ENCODE peak calls at places on chromosomes 2 and 18, in four cellular contexts. One of them, this sample, is unnamed.

GRCh38 chr18:62521588-62521987 is 1.2 kb upstream of the ZCCHC2 start:
- DNase-seq in mesendoderm: no peak
- DNase-seq in A549: no peak
- DNase-seq in CD8-positive, alpha-beta memory T cell: no peak
- DNase-seq in this sample: peak; percentile 49

GRCh38 chr2:36296798-36297197 is 58.8 kb upstream of the CRIM1 start:
- DNase-seq in CD8-positive, alpha-beta memory T cell: no peak
- DNase-seq in A549: no peak
- DNase-seq in mesendoderm: peak; percentile 14
- DNase-seq in this sample: no peak

GRCh38 chr2:50957880-50958279 is 74.1 kb downstream of the NRXN1 start:
- DNase-seq in A549: no peak
- DNase-seq in CD8-positive, alpha-beta memory T cell: no peak
- DNase-seq in mesendoderm: no peak
- DNase-seq in this sample: peak; percentile 6

GRCh38 chr18:61727241-61727640 is 165.6 kb downstream of the RNF152 start:
- DNase-seq in A549: no peak
- DNase-seq in mesendoderm: no peak
- DNase-seq in CD8-positive, alpha-beta memory T cell: no peak
- DNase-seq in this sample: no peak

GRCh38 chr2:239762742-239763269 is 262.3 kb downstream of the NDUFA10 start:
- DNase-seq in mesendoderm: no peak
- DNase-seq in CD8-positive, alpha-beta memory T cell: no peak
- DNase-seq in A549: no peak
- DNase-seq in this sample: peak; percentile 17

GRCh38 chr2:85557130-85557529 is 4.2 kb downstream of the GGCX start:
- DNase-seq in A549: no peak
- DNase-seq in CD8-positive, alpha-beta memory T cell: no peak
- DNase-seq in mesendoderm: no peak
- DNase-seq in this sample: no peak

GRCh38 chr18:69162649-69163048 is 238.0 kb upstream of the DOK6 start:
- DNase-seq in CD8-positive, alpha-beta memory T cell: no peak
- DNase-seq in A549: no peak
- DNase-seq in mesendoderm: no peak
- DNase-seq in this sample: no peak

GRCh38 chr2:27494944-27495554 is at the start of gene FNDC4:
- DNase-seq in mesendoderm: peak; percentile 18
- DNase-seq in A549: peak; percentile 41
- DNase-seq in CD8-positive, alpha-beta memory T cell: no peak
- DNase-seq in this sample: peak; percentile 25

GRCh38 chr18:61295153-61295552 is 38.1 kb upstream of the CDH20 start:
- DNase-seq in A549: no peak
- DNase-seq in mesendoderm: no peak
- DNase-seq in CD8-positive, alpha-beta memory T cell: no peak
- DNase-seq in this sample: no peak

GRCh38 chr2:163345795-163346573 is 389.8 kb downstream of the FIGN start:
- DNase-seq in mesendoderm: peak; percentile 86
- DNase-seq in CD8-positive, alpha-beta memory T cell: no peak
- DNase-seq in A549: peak; percentile 26
- DNase-seq in this sample: peak; percentile 18

GRCh38 chr2:68031546-68032160 is 31.2 kb downstream of the C1D start:
- DNase-seq in CD8-positive, alpha-beta memory T cell: no peak
- DNase-seq in mesendoderm: peak; percentile 46
- DNase-seq in A549: peak; percentile 40
- DNase-seq in this sample: peak; percentile 73

GRCh38 chr18:12411456-12411855 is 3.7 kb downstream of the PRELID3A start:
- DNase-seq in mesendoderm: no peak
- DNase-seq in CD8-positive, alpha-beta memory T cell: no peak
- DNase-seq in A549: no peak
- DNase-seq in this sample: no peak

GRCh38 chr2:189162566-189162965 is 17.0 kb downstream of the COL5A2 start:
- DNase-seq in CD8-positive, alpha-beta memory T cell: no peak
- DNase-seq in A549: no peak
- DNase-seq in mesendoderm: no peak
- DNase-seq in this sample: no peak

GRCh38 chr2:189165656-189166380 is 13.7 kb downstream of the COL5A2 start:
- DNase-seq in mesendoderm: no peak
- DNase-seq in CD8-positive, alpha-beta memory T cell: no peak
- DNase-seq in A549: no peak
- DNase-seq in this sample: peak; percentile 59

GRCh38 chr2:189161894-189162293 is 17.7 kb downstream of the COL5A2 start:
- DNase-seq in A549: no peak
- DNase-seq in CD8-positive, alpha-beta memory T cell: no peak
- DNase-seq in mesendoderm: no peak
- DNase-seq in this sample: no peak

GRCh38 chr2:189164732-189165131 is 14.8 kb downstream of the COL5A2 start:
- DNase-seq in mesendoderm: no peak
- DNase-seq in CD8-positive, alpha-beta memory T cell: no peak
- DNase-seq in A549: no peak
- DNase-seq in this sample: peak; percentile 96

DNA sequence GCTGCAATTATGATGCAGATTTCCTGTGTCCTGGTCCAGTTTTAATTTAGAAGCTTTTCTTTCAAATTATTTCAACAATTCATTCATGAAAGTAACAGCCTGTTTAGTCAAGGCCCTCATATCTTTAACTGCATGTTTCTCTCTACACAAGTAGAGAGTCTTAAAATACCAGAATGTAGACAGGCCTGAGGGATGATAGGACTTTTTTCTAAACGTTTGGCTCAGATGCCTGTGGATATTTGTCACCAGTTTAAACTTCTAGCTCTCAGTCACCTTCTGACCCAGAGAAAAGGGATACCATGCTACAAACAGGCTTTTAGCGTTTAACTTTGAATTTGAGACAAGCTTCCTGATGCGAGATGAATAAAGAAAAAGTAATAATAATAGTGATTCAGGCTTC is 15.7 kb downstream of the COL5A2 start:
- DNase-seq in A549: no peak
- DNase-seq in CD8-positive, alpha-beta memory T cell: no peak
- DNase-seq in mesendoderm: peak; percentile 44
- DNase-seq in this sample: peak; percentile 79
- H3K4me1 ChIP-seq in A549: peaks cover 86% of the 10 kb centered on the region
- H3K4me1 ChIP-seq in CD8-positive, alpha-beta memory T cell: no peaks in the 10 kb centered on the region
- H3K4me1 ChIP-seq in mesendoderm: peaks cover 1% of the 10 kb centered on the region
- H3K4me1 ChIP-seq in this sample: peaks cover 40% of the 10 kb centered on the region

GRCh38 chr2:237895544-237896506 is 36.4 kb downstream of the RAMP1 start:
- DNase-seq in A549: no peak
- DNase-seq in mesendoderm: no peak
- DNase-seq in CD8-positive, alpha-beta memory T cell: no peak
- DNase-seq in this sample: peak; percentile 51

GRCh38 chr2:237894396-237894979 is 35.1 kb downstream of the RAMP1 start:
- DNase-seq in CD8-positive, alpha-beta memory T cell: no peak
- DNase-seq in A549: no peak
- DNase-seq in mesendoderm: no peak
- DNase-seq in this sample: no peak

GRCh38 chr2:237894986-237895543 is 35.6 kb downstream of the RAMP1 start:
- DNase-seq in CD8-positive, alpha-beta memory T cell: no peak
- DNase-seq in mesendoderm: no peak
- DNase-seq in A549: no peak
- DNase-seq in this sample: no peak

GRCh38 chr2:237892478-237892877 is 33.1 kb downstream of the RAMP1 start:
- DNase-seq in CD8-positive, alpha-beta memory T cell: no peak
- DNase-seq in A549: no peak
- DNase-seq in mesendoderm: no peak
- DNase-seq in this sample: no peak

DNA sequence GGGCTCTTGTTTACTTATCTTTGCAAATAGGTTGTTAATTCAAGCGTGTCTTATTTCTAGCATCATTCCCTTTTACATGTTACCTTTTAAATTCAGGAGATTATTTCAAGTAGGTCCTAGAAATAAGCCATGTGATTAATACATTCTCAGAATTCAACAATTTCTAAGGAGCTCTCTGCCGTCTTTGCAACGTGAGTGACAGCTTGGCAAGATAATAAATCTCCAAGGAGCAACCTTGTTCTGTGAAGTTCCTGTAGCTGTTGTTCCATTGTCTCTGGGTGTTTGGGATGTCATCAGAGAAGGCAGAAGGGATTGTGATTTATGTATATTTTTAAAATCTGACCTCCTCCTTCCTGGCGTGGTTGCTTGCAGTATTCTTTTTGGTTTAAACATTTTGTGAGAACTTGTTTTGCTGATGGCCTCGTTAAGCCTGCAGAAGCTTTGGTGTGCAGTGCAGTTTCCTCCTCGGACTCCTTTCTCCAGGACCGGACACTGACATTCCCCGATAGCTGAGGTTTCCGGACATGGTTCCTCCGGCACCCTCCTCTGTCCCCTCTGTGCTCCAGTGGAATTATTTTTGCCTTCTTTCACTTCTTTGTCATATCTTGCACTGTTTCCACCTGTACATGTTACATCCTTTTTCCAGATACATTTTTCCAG is 33.6 kb downstream of the RAMP1 start:
- DNase-seq in mesendoderm: no peak
- DNase-seq in A549: no peak
- DNase-seq in CD8-positive, alpha-beta memory T cell: no peak
- DNase-seq in this sample: no peak
- H3K4me3 ChIP-seq in mesendoderm: no peak overlapping the region
- H3K4me3 ChIP-seq in A549: no peak overlapping the region
- H3K4me3 ChIP-seq in CD8-positive, alpha-beta memory T cell: no peak overlapping the region
- H3K4me3 ChIP-seq in this sample: no peak overlapping the region

DNA sequence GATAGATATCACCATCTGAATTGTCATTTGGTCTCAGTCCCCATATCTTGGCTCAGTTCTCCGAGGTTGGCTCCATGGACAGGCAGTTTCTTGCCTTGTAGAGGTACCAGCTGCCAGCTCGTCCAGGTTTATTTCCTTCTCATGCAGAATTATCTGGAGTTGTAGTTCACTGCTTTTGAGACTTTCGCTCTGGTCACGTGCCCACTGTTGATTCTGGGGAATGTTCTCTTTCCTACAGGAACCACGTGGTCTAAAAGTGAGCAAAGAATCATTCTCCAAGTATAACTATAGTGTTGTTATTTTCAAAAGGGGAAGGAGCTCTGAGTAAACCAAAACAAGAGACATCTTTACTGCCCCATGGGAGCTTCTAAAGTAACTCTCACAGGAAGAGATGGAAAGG is 41.2 kb upstream of the RAB27B start:
- DNase-seq in A549: no peak
- DNase-seq in mesendoderm: no peak
- DNase-seq in CD8-positive, alpha-beta memory T cell: no peak
- DNase-seq in this sample: no peak
- H3K4me1 ChIP-seq in A549: no peaks in the 10 kb centered on the region
- H3K4me1 ChIP-seq in mesendoderm: no peaks in the 10 kb centered on the region
- H3K4me1 ChIP-seq in CD8-positive, alpha-beta memory T cell: no peaks in the 10 kb centered on the region
- H3K4me1 ChIP-seq in this sample: no peaks in the 10 kb centered on the region

GRCh38 chr2:231632559-231633142 is 40.0 kb downstream of the TEX44 start:
- DNase-seq in CD8-positive, alpha-beta memory T cell: no peak
- DNase-seq in mesendoderm: no peak
- DNase-seq in A549: no peak
- DNase-seq in this sample: no peak

GRCh38 chr2:231622963-231623362 is 30.3 kb downstream of the TEX44 start:
- DNase-seq in mesendoderm: no peak
- DNase-seq in A549: no peak
- DNase-seq in CD8-positive, alpha-beta memory T cell: no peak
- DNase-seq in this sample: peak; percentile 29

GRCh38 chr2:231626449-231626848 is 33.8 kb downstream of the TEX44 start:
- DNase-seq in A549: no peak
- DNase-seq in CD8-positive, alpha-beta memory T cell: no peak
- DNase-seq in mesendoderm: no peak
- DNase-seq in this sample: no peak

GRCh38 chr2:231633259-231633976 is 40.8 kb downstream of the TEX44 start:
- DNase-seq in mesendoderm: no peak
- DNase-seq in CD8-positive, alpha-beta memory T cell: no peak
- DNase-seq in A549: no peak
- DNase-seq in this sample: no peak

GRCh38 chr2:231627384-231628156 is 34.9 kb downstream of the TEX44 start:
- DNase-seq in mesendoderm: no peak
- DNase-seq in CD8-positive, alpha-beta memory T cell: no peak
- DNase-seq in A549: no peak
- DNase-seq in this sample: no peak
- H3K4me3 ChIP-seq in mesendoderm: no peak overlapping the region
- H3K4me3 ChIP-seq in CD8-positive, alpha-beta memory T cell: no peak overlapping the region
- H3K4me3 ChIP-seq in A549: no peak overlapping the region
- H3K4me3 ChIP-seq in this sample: no peak overlapping the region

GRCh38 chr18:76522104-76522503 is 27.1 kb upstream of the ZNF516 start:
- DNase-seq in CD8-positive, alpha-beta memory T cell: no peak
- DNase-seq in A549: no peak
- DNase-seq in mesendoderm: peak; percentile 51
- DNase-seq in this sample: no peak
- H3K4me1 ChIP-seq in CD8-positive, alpha-beta memory T cell: peaks cover 4% of the 10 kb centered on the region
- H3K4me1 ChIP-seq in A549: no peaks in the 10 kb centered on the region
- H3K4me1 ChIP-seq in mesendoderm: no peaks in the 10 kb centered on the region
- H3K4me1 ChIP-seq in this sample: no peaks in the 10 kb centered on the region

This sample was measured in SJCRH30.